ENCODE peak calls at places on chromosomes 11 and 22, in six cellular contexts. M is spleen; J is CD8-positive, alpha-beta T cell; C is naive thymus-derived CD4-positive, alpha-beta T cell; Z is SK-N-SH; R is left lung. T is an unnamed sample. For H3K36me3, the result is how much of the 10 kb centered on the place peaks cover.

GRCh38 chr11:102144357-102145342 is 34.4 kb downstream of the YAP1 start:
- DNase-seq in M (no peak), Z (no peak), R (no peak), J (no peak), C (no peak), T (peak)

GRCh38 chr11:8442301-8442700 is 151.7 kb downstream of the STK33 start:
- DNase-seq in M (no peak), J (no peak), C (no peak), Z (peak), R (no peak), T (no peak)

GRCh38 chr22:23237841-23238240 is 57.5 kb downstream of the BCR start:
- DNase-seq in Z (no peak), R (no peak), J (no peak), M (no peak), C (no peak), T (no peak)

GRCh38 chr11:34299284-34299961 is 58.4 kb downstream of the ABTB2 start:
- DNase-seq in Z (no peak), M (no peak), J (no peak), R (no peak), C (no peak), T (no peak)

GRCh38 chr11:64239662-64240466 is 1.0 kb upstream of the FKBP2 start:
- DNase-seq in M (no peak), Z (no peak), R (peak), C (no peak), J (peak), T (no peak)

GRCh38 chr11:74072286-74072685 is 63.4 kb upstream of the UCP3 start:
- DNase-seq in J (no peak), M (no peak), R (no peak), C (no peak), Z (no peak), T (no peak)

GRCh38 chr11:75233688-75234295 is 6.8 kb upstream of the TPBGL start:
- DNase-seq in M (no peak), R (no peak), J (no peak), C (no peak), Z (no peak), T (peak)

GRCh38 chr22:31442768-31443489 is 43.5 kb downstream of the DRG1 start:
- DNase-seq in C (no peak), R (no peak), J (no peak), Z (no peak), M (no peak), T (no peak)

GRCh38 chr11:64436025-64436424 is 77.1 kb downstream of the RPS6KA4 start:
- DNase-seq in Z (no peak), R (no peak), C (no peak), M (no peak), J (no peak), T (peak)

GRCh38 chr11:70016666-70017347 is 61.3 kb upstream of the ANO1 start:
- DNase-seq in J (no peak), C (no peak), Z (no peak), M (peak), R (no peak), T (peak)

GRCh38 chr11:104879514-104880190 is 18.6 kb downstream of the CASP12 start:
- DNase-seq in R (no peak), J (no peak), C (no peak), M (no peak), Z (no peak), T (no peak)

GRCh38 chr11:99952816-99953215 is 734.3 kb upstream of the ARHGAP42 start:
- DNase-seq in M (no peak), C (no peak), J (no peak), Z (no peak), R (no peak), T (peak)

GRCh38 chr22:49039625-49040024 is 788.0 kb downstream of the BRD1 start:
- DNase-seq in Z (no peak), J (no peak), C (no peak), R (no peak), M (no peak), T (no peak)

GRCh38 chr22:17336061-17336460 is 33.2 kb upstream of the CECR2 start:
- DNase-seq in J (no peak), C (no peak), Z (no peak), M (no peak), R (no peak), T (no peak)

GRCh38 chr11:128616158-128616557 is 28.8 kb upstream of the ETS1 start:
- DNase-seq in Z (peak), R (no peak), M (peak), C (no peak), J (no peak), T (no peak)

GRCh38 chr11:43579171-43579918 is 101.2 kb upstream of the HSD17B12 start:
- DNase-seq in J (peak), Z (peak), C (no peak), R (peak), M (no peak), T (peak)

GRCh38 chr11:2305862-2306823 is 4.3 kb downstream of the TSPAN32 start:
- DNase-seq in M (peak), Z (peak), C (no peak), J (no peak), R (no peak), T (no peak)

DNA sequence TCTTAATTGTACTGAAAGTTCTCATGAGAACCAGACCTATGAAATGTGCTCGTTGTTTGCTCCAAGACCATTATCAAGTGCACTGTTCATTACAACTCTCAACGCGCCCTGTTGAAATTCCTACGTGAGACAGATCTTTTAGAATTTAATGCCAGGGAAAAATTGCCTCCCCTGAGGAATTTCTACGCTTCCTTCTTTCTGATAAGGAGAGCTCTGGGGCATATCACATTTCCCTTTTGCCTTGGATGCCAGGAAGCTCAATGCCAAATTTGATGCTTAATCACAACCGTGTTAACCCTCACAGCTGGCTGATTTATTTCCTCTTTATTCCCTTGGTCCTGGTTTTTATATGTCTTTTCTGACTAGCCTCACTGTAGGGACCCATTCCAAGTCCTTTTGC is 109.3 kb downstream of the MICAL2 start:
- DNase-seq in C (no peak), R (no peak), M (no peak), Z (no peak), J (no peak), T (no peak)
- H3K27ac ChIP-seq in C (no peak), R (peak), M (no peak), Z (peak), J (no peak), T (no peak)

GRCh38 chr22:39979458-39979857 is 15.3 kb upstream of the FAM83F start:
- DNase-seq in M (no peak), R (no peak), J (no peak), Z (no peak), C (no peak), T (no peak)
- H3K36me3 ChIP-seq in M (under half), R (under half), J (under half), Z (under half), C (under half), T (under half)

GRCh38 chr22:20866716-20867115 is 7.9 kb downstream of the SNAP29 start:
- DNase-seq in M (no peak), R (no peak), Z (no peak), J (no peak), C (no peak), T (no peak)
- H3K27ac ChIP-seq in M (peak), R (peak), Z (no peak), J (no peak), C (no peak), T (no peak)

GRCh38 chr11:134939046-134939445 is 527.0 kb upstream of the B3GAT1 start:
- DNase-seq in Z (no peak), J (no peak), C (no peak), M (no peak), R (no peak), T (no peak)
- H3K36me3 ChIP-seq in Z (under half), J (under half), C (under half), M (under half), R (under half), T (under half)

T was measured in PC-3.